ENCODE peak calls at places on chromosome 11, in nine cellular contexts. D, I, W, L, Z, T, R, Q and K are unnamed samples.

GRCh38 chr11:35235944-35236666 is 97.1 kb downstream of the CD44 start:
- DNase-seq in D (no peak), I (no peak), W (no peak), L (no peak), Z (no peak), T (no peak), R (peak), Q (peak), K (no peak)

GRCh38 chr11:112564228-112564955 is 303.7 kb upstream of the PLET1 start:
- DNase-seq in D (peak), I (no peak), W (no peak), L (no peak), Z (no peak), T (no peak), R (no peak), Q (no peak), K (no peak)

GRCh38 chr11:123406441-123407123 is 23.5 kb upstream of the GRAMD1B start:
- DNase-seq in D (no peak), I (no peak), W (no peak), L (no peak), Z (no peak), T (no peak), R (no peak), Q (no peak), K (no peak)

GRCh38 chr11:2529173-2529572 is 84.4 kb downstream of the KCNQ1 start:
- DNase-seq in D (no peak), I (no peak), W (peak), L (peak), Z (no peak), T (no peak), R (no peak), Q (no peak), K (no peak)

GRCh38 chr11:2775083-2775625 is 75.4 kb upstream of the KCNQ1OT1 start:
- DNase-seq in D (no peak), I (no peak), W (peak), L (peak), Z (peak), T (no peak), R (peak), Q (no peak), K (no peak)

GRCh38 chr11:134038897-134039470 is 29.9 kb upstream of the JAM3 start:
- DNase-seq in D (no peak), I (no peak), W (no peak), L (peak), Z (no peak), T (no peak), R (no peak), Q (no peak), K (no peak)

GRCh38 chr11:86291466-86292262 is 10.4 kb upstream of the HIKESHI start:
- DNase-seq in D (peak), I (no peak), W (no peak), L (no peak), Z (no peak), T (peak), R (no peak), Q (peak), K (peak)

GRCh38 chr11:2311456-2312201 is 9.8 kb downstream of the TSPAN32 start:
- DNase-seq in D (no peak), I (no peak), W (peak), L (no peak), Z (no peak), T (no peak), R (no peak), Q (no peak), K (no peak)

GRCh38 chr11:210122-210802 is 2.8 kb downstream of the RIC8A start:
- DNase-seq in D (no peak), I (no peak), W (peak), L (peak), Z (no peak), T (no peak), R (peak), Q (no peak), K (no peak)

GRCh38 chr11:33701302-33701701 is 676 bp upstream of the C11orf91 start:
- DNase-seq in D (no peak), I (no peak), W (no peak), L (no peak), Z (no peak), T (peak), R (no peak), Q (no peak), K (no peak)

GRCh38 chr11:118048472-118049370 is 28.2 kb upstream of the TMPRSS4 start:
- DNase-seq in D (no peak), I (no peak), W (peak), L (no peak), Z (peak), T (no peak), R (no peak), Q (no peak), K (no peak)

GRCh38 chr11:62573006-62573591 is 592 bp downstream of the EEF1G start:
- DNase-seq in D (no peak), I (no peak), W (no peak), L (peak), Z (no peak), T (peak), R (no peak), Q (no peak), K (peak)

GRCh38 chr11:78350646-78351165 is 66.9 kb downstream of the GAB2 start:
- DNase-seq in D (no peak), I (peak), W (no peak), L (peak), Z (no peak), T (peak), R (no peak), Q (no peak), K (no peak)

GRCh38 chr11:19938051-19938856 is 222.0 kb downstream of the DBX1 start:
- DNase-seq in D (peak), I (peak), W (no peak), L (no peak), Z (no peak), T (peak), R (no peak), Q (peak), K (peak)

GRCh38 chr11:118313242-118313641 is 8.7 kb downstream of the CD3E start:
- DNase-seq in D (no peak), I (no peak), W (no peak), L (no peak), Z (no peak), T (no peak), R (no peak), Q (no peak), K (no peak)

DNA sequence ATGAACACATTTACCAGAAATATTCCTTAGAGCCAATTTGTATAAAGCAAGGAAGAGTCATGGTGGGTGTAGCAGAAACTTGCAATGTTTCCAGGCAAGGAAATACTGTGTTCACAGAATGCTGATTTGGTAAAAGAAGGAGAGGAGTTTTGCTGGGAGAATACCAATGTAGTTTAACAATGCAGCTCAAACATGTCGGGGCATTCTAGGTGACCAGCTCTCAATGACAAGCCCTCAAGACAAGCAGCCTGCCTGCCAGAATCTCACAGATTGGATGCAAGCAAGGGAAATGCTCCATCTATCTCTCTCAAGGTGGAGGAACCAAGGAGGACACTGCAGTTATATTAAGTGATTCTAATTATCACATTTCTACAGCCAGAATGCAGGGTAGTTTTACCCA is 190.4 kb downstream of the MAML2 start:
- DNase-seq in D (no peak), I (no peak), W (no peak), L (no peak), Z (no peak), T (no peak), R (no peak), Q (no peak), K (no peak)
- H3K27ac ChIP-seq in D (no peak), I (no peak), W (no peak), L (no peak), Z (no peak), T (no peak), R (peak), Q (no peak), K (no peak)

DNA sequence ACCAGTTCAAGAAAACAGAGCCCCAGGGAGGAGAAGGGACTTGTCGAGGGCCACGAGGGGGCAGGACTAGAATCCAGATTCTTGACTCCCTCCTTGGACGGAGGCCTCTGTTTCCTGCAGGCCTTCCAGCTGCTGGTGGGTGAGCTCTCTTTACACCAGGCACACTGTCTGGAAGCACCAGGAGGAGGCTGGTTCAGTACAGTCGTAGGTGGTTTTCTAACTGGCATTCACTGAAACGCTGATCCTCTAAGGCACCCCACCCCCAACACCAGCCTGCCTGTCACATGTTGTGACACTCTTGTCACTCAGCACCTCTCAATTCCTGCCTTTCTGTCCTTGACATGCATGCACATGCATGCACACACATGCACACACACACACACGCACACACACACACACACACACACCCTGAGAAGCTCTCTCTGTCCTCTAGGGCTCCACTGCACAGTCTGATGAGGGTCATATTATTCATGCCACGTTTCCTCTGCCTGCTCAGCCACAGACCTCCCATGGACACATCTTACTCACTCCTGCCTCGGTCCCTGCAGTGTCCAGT is 751 bp downstream of the MS4A10 start:
- DNase-seq in D (no peak), I (no peak), W (no peak), L (peak), Z (no peak), T (peak), R (no peak), Q (no peak), K (no peak)
- TF ChIP-seq POLR2AphosphoS5 in D (no peak), I (no peak), W (no peak), L (no peak), Z (no peak), T (no peak), R (no peak), Q (no peak), K (no peak)

GRCh38 chr11:119728651-119729580 is at the start of gene NECTIN1:
- DNase-seq in D (peak), I (peak), W (peak), L (peak), Z (peak), T (peak), R (peak), Q (peak), K (peak)

GRCh38 chr11:119730347-119730613 is 1.3 kb upstream of the NECTIN1 start:
- DNase-seq in D (no peak), I (no peak), W (no peak), L (no peak), Z (no peak), T (no peak), R (no peak), Q (no peak), K (no peak)

GRCh38 chr11:119728226-119728626 is 774 bp downstream of the NECTIN1 start:
- DNase-seq in D (no peak), I (no peak), W (no peak), L (no peak), Z (no peak), T (peak), R (no peak), Q (no peak), K (no peak)

GRCh38 chr11:119730789-119731386 is 1.9 kb upstream of the NECTIN1 start:
- DNase-seq in D (no peak), I (no peak), W (no peak), L (no peak), Z (no peak), T (no peak), R (no peak), Q (no peak), K (no peak)

DNA sequence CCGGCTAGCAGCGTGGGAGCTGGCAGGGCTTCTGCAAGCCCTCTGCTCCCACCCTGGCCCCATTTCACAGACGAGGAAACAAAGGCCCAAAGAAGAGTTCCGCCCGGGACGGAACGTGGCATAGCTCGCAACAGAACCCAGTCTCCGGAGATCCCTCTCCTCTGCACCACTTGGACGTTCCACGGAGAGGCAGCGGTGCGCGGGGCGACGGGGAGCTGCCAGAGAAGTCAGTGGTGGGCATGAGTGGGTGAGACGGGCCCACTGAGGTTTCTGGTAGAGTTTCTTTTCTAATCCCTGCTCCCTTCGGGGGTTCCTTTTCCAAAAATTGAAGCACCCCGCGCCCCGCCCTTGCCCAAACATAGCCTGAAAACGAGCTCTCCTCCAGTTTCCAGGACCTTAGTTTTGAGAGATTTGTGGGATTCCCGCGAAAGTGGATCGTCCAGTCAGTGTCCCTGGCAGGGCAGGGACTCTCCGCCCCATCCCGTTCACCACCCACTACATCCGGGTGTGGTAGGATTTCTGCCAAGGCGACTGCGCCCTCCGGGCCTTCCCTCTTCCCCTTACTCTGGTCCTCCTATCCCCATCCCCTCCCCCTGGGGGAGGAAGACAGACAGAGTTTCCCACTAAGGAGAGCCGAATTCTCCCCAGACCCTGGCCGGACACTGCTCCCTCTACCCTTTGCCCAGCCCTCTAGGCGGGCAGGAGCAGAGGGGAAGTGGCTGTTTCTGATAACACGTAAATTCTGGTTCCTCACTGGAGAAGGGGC is 764 bp upstream of the NECTIN1 start:
- DNase-seq in D (no peak), I (no peak), W (no peak), L (peak), Z (no peak), T (peak), R (peak), Q (peak), K (peak)
- H3K27ac ChIP-seq in D (no peak), I (peak), W (peak), L (peak), Z (peak), T (peak), R (peak), Q (peak), K (no peak)

GRCh38 chr11:102120006-102120405 is 9.8 kb downstream of the YAP1 start:
- DNase-seq in D (peak), I (no peak), W (no peak), L (no peak), Z (no peak), T (no peak), R (no peak), Q (no peak), K (peak)

GRCh38 chr11:102120437-102120935 is 10.2 kb downstream of the YAP1 start:
- DNase-seq in D (no peak), I (no peak), W (no peak), L (no peak), Z (no peak), T (no peak), R (no peak), Q (no peak), K (peak)

GRCh38 chr11:102116453-102117205 is 6.4 kb downstream of the YAP1 start:
- DNase-seq in D (peak), I (no peak), W (no peak), L (no peak), Z (no peak), T (no peak), R (no peak), Q (no peak), K (no peak)

GRCh38 chr11:102117472-102118113 is 7.3 kb downstream of the YAP1 start:
- DNase-seq in D (no peak), I (no peak), W (no peak), L (no peak), Z (no peak), T (peak), R (no peak), Q (no peak), K (no peak)

DNA sequence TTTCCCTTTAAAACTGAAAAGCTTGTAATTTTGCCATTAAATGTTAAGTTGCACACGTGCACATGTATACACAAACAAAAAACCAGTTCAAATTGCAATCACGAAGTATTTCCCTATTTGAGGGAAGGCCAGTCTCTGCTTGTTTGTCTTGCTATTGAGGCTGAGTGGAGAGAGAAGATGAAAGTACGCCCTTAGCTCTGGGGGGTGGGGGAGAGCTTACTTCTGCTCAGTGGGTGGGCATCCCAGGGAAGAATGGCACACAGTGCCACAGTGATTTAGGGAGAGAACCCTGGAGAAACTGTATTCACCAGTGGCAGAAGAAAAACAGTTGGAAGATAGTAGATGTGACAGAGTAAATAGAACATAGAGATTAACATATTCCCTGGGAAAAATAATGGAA is 8.7 kb downstream of the YAP1 start:
- DNase-seq in D (peak), I (no peak), W (no peak), L (no peak), Z (no peak), T (no peak), R (no peak), Q (no peak), K (peak)
- TF ChIP-seq POLR2AphosphoS5 in D (no peak), I (no peak), W (no peak), L (no peak), Z (no peak), T (no peak), R (no peak), Q (no peak), K (no peak)

DNA sequence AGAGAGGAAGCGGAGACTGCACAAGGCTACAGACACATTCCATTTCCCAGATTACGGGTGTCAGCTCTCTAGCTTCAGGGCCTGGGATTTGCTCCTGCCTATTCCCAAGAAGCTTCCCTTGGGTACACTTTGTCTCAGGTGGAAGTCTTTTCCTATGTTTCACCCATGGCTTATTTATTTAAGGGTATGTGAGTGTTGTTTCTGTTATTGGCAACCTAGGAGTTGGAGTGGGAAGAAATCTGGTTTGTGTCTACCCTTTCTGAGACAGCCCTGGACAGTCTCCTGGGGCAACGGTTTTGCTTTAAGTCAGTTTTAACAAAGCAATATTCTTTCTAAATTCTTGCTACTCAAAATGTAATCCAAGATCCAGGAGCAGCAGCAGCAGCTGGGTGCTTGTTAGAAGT is 127.0 kb downstream of the MICAL2 start:
- DNase-seq in D (no peak), I (no peak), W (no peak), L (peak), Z (no peak), T (no peak), R (no peak), Q (no peak), K (no peak)
- H3K27ac ChIP-seq in D (no peak), I (no peak), W (no peak), L (peak), Z (peak), T (no peak), R (no peak), Q (no peak), K (no peak)

GRCh38 chr11:128342511-128343133 is 244.7 kb downstream of the ETS1 start:
- DNase-seq in D (peak), I (no peak), W (no peak), L (peak), Z (no peak), T (peak), R (no peak), Q (no peak), K (no peak)
- TF ChIP-seq POLR2AphosphoS5 in D (no peak), I (no peak), W (no peak), L (no peak), Z (peak), T (peak), R (no peak), Q (no peak), K (no peak)